ENCODE peak calls at places on chromosomes 11 and 22, in eight cellular contexts. One of them, this sample, is unnamed.

GRCh38 chr11:134562176-134562575 is 150.1 kb upstream of the B3GAT1 start:
- DNase-seq in WERI-Rb-1: no peak
- DNase-seq in PC-3: no peak
- DNase-seq in aorta: no peak
- DNase-seq in left ventricle myocardium inferior: no peak
- DNase-seq in choroid plexus epithelial cell: no peak
- DNase-seq in GM12865: no peak
- DNase-seq in PC-9: no peak
- DNase-seq in this sample: no peak

GRCh38 chr22:42080287-42080686 is 787 bp downstream of the SMDT1 start:
- DNase-seq in WERI-Rb-1: no peak
- DNase-seq in PC-3: peak; percentile 8
- DNase-seq in aorta: no peak
- DNase-seq in left ventricle myocardium inferior: no peak
- DNase-seq in choroid plexus epithelial cell: peak; percentile 63
- DNase-seq in GM12865: peak; percentile 28
- DNase-seq in PC-9: no peak
- DNase-seq in this sample: no peak

GRCh38 chr11:31809543-31809856 is 1.6 kb downstream of the PAX6 start:
- DNase-seq in WERI-Rb-1: no peak
- DNase-seq in PC-3: peak; percentile 10
- DNase-seq in aorta: no peak
- DNase-seq in left ventricle myocardium inferior: no peak
- DNase-seq in choroid plexus epithelial cell: no peak
- DNase-seq in GM12865: no peak
- DNase-seq in PC-9: no peak
- DNase-seq in this sample: no peak

GRCh38 chr11:74090701-74091100 is 80.1 kb downstream of the C2CD3 start:
- DNase-seq in WERI-Rb-1: peak; percentile 10
- DNase-seq in PC-3: peak; percentile 52
- DNase-seq in aorta: no peak
- DNase-seq in left ventricle myocardium inferior: no peak
- DNase-seq in choroid plexus epithelial cell: peak; percentile 73
- DNase-seq in GM12865: peak; percentile 14
- DNase-seq in PC-9: no peak
- DNase-seq in this sample: no peak

GRCh38 chr22:41355895-41356294 is 25.8 kb upstream of the TEF start:
- DNase-seq in WERI-Rb-1: no peak
- DNase-seq in PC-3: no peak
- DNase-seq in aorta: no peak
- DNase-seq in left ventricle myocardium inferior: no peak
- DNase-seq in choroid plexus epithelial cell: no peak
- DNase-seq in GM12865: no peak
- DNase-seq in PC-9: no peak
- DNase-seq in this sample: no peak

GRCh38 chr11:109015283-109015682 is 350.4 kb downstream of the DDX10 start:
- DNase-seq in WERI-Rb-1: no peak
- DNase-seq in PC-3: peak; percentile 91
- DNase-seq in aorta: no peak
- DNase-seq in left ventricle myocardium inferior: no peak
- DNase-seq in choroid plexus epithelial cell: peak; percentile 77
- DNase-seq in GM12865: no peak
- DNase-seq in PC-9: peak; percentile 49
- DNase-seq in this sample: no peak

GRCh38 chr22:36702832-36703210 is 731 bp downstream of the CACNG2 start:
- DNase-seq in WERI-Rb-1: no peak
- DNase-seq in PC-3: no peak
- DNase-seq in aorta: no peak
- DNase-seq in left ventricle myocardium inferior: no peak
- DNase-seq in choroid plexus epithelial cell: no peak
- DNase-seq in GM12865: no peak
- DNase-seq in PC-9: no peak
- DNase-seq in this sample: no peak

GRCh38 chr11:1120532-1121342 is 37.0 kb upstream of the MUC5AC start:
- DNase-seq in WERI-Rb-1: no peak
- DNase-seq in PC-3: no peak
- DNase-seq in aorta: peak; percentile 38
- DNase-seq in left ventricle myocardium inferior: no peak
- DNase-seq in choroid plexus epithelial cell: no peak
- DNase-seq in GM12865: no peak
- DNase-seq in PC-9: no peak
- DNase-seq in this sample: no peak

GRCh38 chr11:85787809-85788805 is 22.8 kb downstream of the SYTL2 start:
- DNase-seq in WERI-Rb-1: no peak
- DNase-seq in PC-3: peak; percentile 93
- DNase-seq in aorta: no peak
- DNase-seq in left ventricle myocardium inferior: no peak
- DNase-seq in choroid plexus epithelial cell: no peak
- DNase-seq in GM12865: no peak
- DNase-seq in PC-9: peak; percentile 99
- DNase-seq in this sample: no peak

GRCh38 chr11:126890561-126890960 is 110.0 kb downstream of the KIRREL3 start:
- DNase-seq in WERI-Rb-1: peak; percentile 16
- DNase-seq in PC-3: no peak
- DNase-seq in aorta: no peak
- DNase-seq in left ventricle myocardium inferior: no peak
- DNase-seq in choroid plexus epithelial cell: no peak
- DNase-seq in GM12865: no peak
- DNase-seq in PC-9: no peak
- DNase-seq in this sample: no peak

GRCh38 chr11:36258730-36259360 is 30.4 kb downstream of the COMMD9 start:
- DNase-seq in WERI-Rb-1: peak; percentile 87
- DNase-seq in PC-3: peak; percentile 74
- DNase-seq in aorta: peak; percentile 70
- DNase-seq in left ventricle myocardium inferior: peak; percentile 32
- DNase-seq in choroid plexus epithelial cell: peak; percentile 91
- DNase-seq in GM12865: peak; percentile 35
- DNase-seq in PC-9: peak; percentile 44
- DNase-seq in this sample: peak; percentile 24

GRCh38 chr11:120398184-120398583 is 62.0 kb downstream of the ARHGEF12 start:
- DNase-seq in WERI-Rb-1: no peak
- DNase-seq in PC-3: no peak
- DNase-seq in aorta: no peak
- DNase-seq in left ventricle myocardium inferior: no peak
- DNase-seq in choroid plexus epithelial cell: peak; percentile 29
- DNase-seq in GM12865: no peak
- DNase-seq in PC-9: no peak
- DNase-seq in this sample: no peak

GRCh38 chr11:64359712-64360402 is 895 bp downstream of the RPS6KA4 start:
- DNase-seq in WERI-Rb-1: no peak
- DNase-seq in PC-3: peak; percentile 25
- DNase-seq in aorta: peak; percentile 64
- DNase-seq in left ventricle myocardium inferior: no peak
- DNase-seq in choroid plexus epithelial cell: no peak
- DNase-seq in GM12865: peak; percentile 54
- DNase-seq in PC-9: no peak
- DNase-seq in this sample: peak; percentile 59

GRCh38 chr11:123159146-123159857 is 35.7 kb downstream of the CLMP start:
- DNase-seq in WERI-Rb-1: no peak
- DNase-seq in PC-3: no peak
- DNase-seq in aorta: peak; percentile 78
- DNase-seq in left ventricle myocardium inferior: no peak
- DNase-seq in choroid plexus epithelial cell: peak; percentile 67
- DNase-seq in GM12865: peak; percentile 42
- DNase-seq in PC-9: no peak
- DNase-seq in this sample: no peak

GRCh38 chr11:125313271-125314222 is 149.0 kb downstream of the PKNOX2 start:
- DNase-seq in WERI-Rb-1: no peak
- DNase-seq in PC-3: no peak
- DNase-seq in aorta: no peak
- DNase-seq in left ventricle myocardium inferior: no peak
- DNase-seq in choroid plexus epithelial cell: no peak
- DNase-seq in GM12865: no peak
- DNase-seq in PC-9: no peak
- DNase-seq in this sample: no peak

GRCh38 chr11:99571094-99571493 is 550.3 kb downstream of the CNTN5 start:
- DNase-seq in WERI-Rb-1: no peak
- DNase-seq in PC-3: no peak
- DNase-seq in aorta: no peak
- DNase-seq in left ventricle myocardium inferior: no peak
- DNase-seq in choroid plexus epithelial cell: no peak
- DNase-seq in GM12865: no peak
- DNase-seq in PC-9: no peak
- DNase-seq in this sample: no peak

GRCh38 chr11:2140411-2141400 is 1.5 kb upstream of the IGF2 start:
- DNase-seq in WERI-Rb-1: no peak
- DNase-seq in PC-3: no peak
- DNase-seq in aorta: no peak
- DNase-seq in left ventricle myocardium inferior: no peak
- DNase-seq in choroid plexus epithelial cell: no peak
- DNase-seq in GM12865: no peak
- DNase-seq in PC-9: no peak
- DNase-seq in this sample: no peak

GRCh38 chr11:28860898-28861297 is 752.7 kb downstream of the METTL15 start:
- DNase-seq in WERI-Rb-1: no peak
- DNase-seq in PC-3: peak; percentile 70
- DNase-seq in aorta: no peak
- DNase-seq in left ventricle myocardium inferior: no peak
- DNase-seq in choroid plexus epithelial cell: peak; percentile 80
- DNase-seq in GM12865: no peak
- DNase-seq in PC-9: no peak
- DNase-seq in this sample: no peak

GRCh38 chr22:50342651-50343540 is at the start of gene PPP6R2:
- DNase-seq in WERI-Rb-1: peak; percentile 71
- DNase-seq in PC-3: peak; percentile 64
- DNase-seq in aorta: peak; percentile 88
- DNase-seq in left ventricle myocardium inferior: peak; percentile 85
- DNase-seq in choroid plexus epithelial cell: peak; percentile 76
- DNase-seq in GM12865: peak; percentile 85
- DNase-seq in PC-9: peak; percentile 62
- DNase-seq in this sample: peak; percentile 80

GRCh38 chr22:45975266-45976161 is 1.4 kb downstream of the WNT7B start:
- DNase-seq in WERI-Rb-1: no peak
- DNase-seq in PC-3: peak; percentile 50
- DNase-seq in aorta: no peak
- DNase-seq in left ventricle myocardium inferior: no peak
- DNase-seq in choroid plexus epithelial cell: no peak
- DNase-seq in GM12865: no peak
- DNase-seq in PC-9: peak; percentile 68
- DNase-seq in this sample: no peak
- H3K4me3 ChIP-seq in WERI-Rb-1: no peak overlapping the region
- H3K4me3 ChIP-seq in PC-3: peak overlapping the region; percentile 87
- H3K4me3 ChIP-seq in aorta: no peak overlapping the region
- H3K4me3 ChIP-seq in left ventricle myocardium inferior: peak overlapping the region; percentile 19
- H3K4me3 ChIP-seq in choroid plexus epithelial cell: no peak overlapping the region
- H3K4me3 ChIP-seq in GM12865: no peak overlapping the region
- H3K4me3 ChIP-seq in PC-9: peak overlapping the region; percentile 99
- H3K4me3 ChIP-seq in this sample: no peak overlapping the region

DNA sequence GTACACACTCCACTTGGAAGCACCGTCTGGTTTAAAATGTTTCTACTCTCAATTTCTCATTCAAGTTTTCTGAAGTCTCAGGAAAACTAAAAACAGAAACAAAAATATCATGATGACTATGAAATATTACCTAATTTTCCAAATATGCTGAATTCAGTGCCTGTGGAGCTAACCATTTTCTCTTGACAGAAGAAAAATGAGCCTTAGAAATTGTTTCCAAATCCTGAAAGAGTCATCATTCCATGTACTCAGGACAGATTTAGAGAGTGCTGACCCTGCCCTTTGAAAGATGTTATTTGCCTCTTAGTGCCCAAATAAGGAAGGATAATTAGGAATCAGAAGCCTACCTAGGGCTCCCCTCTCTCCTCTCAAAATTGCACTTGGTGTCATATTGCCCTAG is 49.0 kb upstream of the TOP3B start:
- DNase-seq in WERI-Rb-1: no peak
- DNase-seq in PC-3: no peak
- DNase-seq in aorta: no peak
- DNase-seq in left ventricle myocardium inferior: no peak
- DNase-seq in choroid plexus epithelial cell: no peak
- DNase-seq in GM12865: no peak
- DNase-seq in PC-9: no peak
- DNase-seq in this sample: no peak
- H3K4me3 ChIP-seq in WERI-Rb-1: no peak overlapping the region
- H3K4me3 ChIP-seq in PC-3: no peak overlapping the region
- H3K4me3 ChIP-seq in aorta: no peak overlapping the region
- H3K4me3 ChIP-seq in left ventricle myocardium inferior: no peak overlapping the region
- H3K4me3 ChIP-seq in choroid plexus epithelial cell: no peak overlapping the region
- H3K4me3 ChIP-seq in GM12865: no peak overlapping the region
- H3K4me3 ChIP-seq in PC-9: no peak overlapping the region
- H3K4me3 ChIP-seq in this sample: no peak overlapping the region

GRCh38 chr22:45212306-45212709 is 28.4 kb downstream of the KIAA0930 start:
- DNase-seq in WERI-Rb-1: peak; percentile 67
- DNase-seq in PC-3: no peak
- DNase-seq in aorta: peak; percentile 94
- DNase-seq in left ventricle myocardium inferior: peak; percentile 80
- DNase-seq in choroid plexus epithelial cell: peak; percentile 67
- DNase-seq in GM12865: no peak
- DNase-seq in PC-9: no peak
- DNase-seq in this sample: no peak
- H3K4me3 ChIP-seq in WERI-Rb-1: peak overlapping the region; percentile 37
- H3K4me3 ChIP-seq in PC-3: no peak overlapping the region
- H3K4me3 ChIP-seq in aorta: peak overlapping the region; percentile 30
- H3K4me3 ChIP-seq in left ventricle myocardium inferior: peak overlapping the region; percentile 61
- H3K4me3 ChIP-seq in choroid plexus epithelial cell: peak overlapping the region; percentile 49
- H3K4me3 ChIP-seq in GM12865: no peak overlapping the region
- H3K4me3 ChIP-seq in PC-9: peak overlapping the region; percentile 24
- H3K4me3 ChIP-seq in this sample: no peak overlapping the region

GRCh38 chr11:128516886-128517285 is 70.5 kb downstream of the ETS1 start:
- DNase-seq in WERI-Rb-1: no peak
- DNase-seq in PC-3: no peak
- DNase-seq in aorta: no peak
- DNase-seq in left ventricle myocardium inferior: no peak
- DNase-seq in choroid plexus epithelial cell: no peak
- DNase-seq in GM12865: no peak
- DNase-seq in PC-9: no peak
- DNase-seq in this sample: no peak

GRCh38 chr11:128517457-128518230 is 69.7 kb downstream of the ETS1 start:
- DNase-seq in WERI-Rb-1: no peak
- DNase-seq in PC-3: peak; percentile 67
- DNase-seq in aorta: no peak
- DNase-seq in left ventricle myocardium inferior: no peak
- DNase-seq in choroid plexus epithelial cell: peak; percentile 79
- DNase-seq in GM12865: no peak
- DNase-seq in PC-9: no peak
- DNase-seq in this sample: no peak

GRCh38 chr11:128515086-128515485 is 72.3 kb downstream of the ETS1 start:
- DNase-seq in WERI-Rb-1: no peak
- DNase-seq in PC-3: no peak
- DNase-seq in aorta: no peak
- DNase-seq in left ventricle myocardium inferior: no peak
- DNase-seq in choroid plexus epithelial cell: no peak
- DNase-seq in GM12865: no peak
- DNase-seq in PC-9: no peak
- DNase-seq in this sample: no peak

GRCh38 chr11:128515766-128516466 is 71.4 kb downstream of the ETS1 start:
- DNase-seq in WERI-Rb-1: no peak
- DNase-seq in PC-3: no peak
- DNase-seq in aorta: no peak
- DNase-seq in left ventricle myocardium inferior: no peak
- DNase-seq in choroid plexus epithelial cell: no peak
- DNase-seq in GM12865: no peak
- DNase-seq in PC-9: no peak
- DNase-seq in this sample: no peak

DNA sequence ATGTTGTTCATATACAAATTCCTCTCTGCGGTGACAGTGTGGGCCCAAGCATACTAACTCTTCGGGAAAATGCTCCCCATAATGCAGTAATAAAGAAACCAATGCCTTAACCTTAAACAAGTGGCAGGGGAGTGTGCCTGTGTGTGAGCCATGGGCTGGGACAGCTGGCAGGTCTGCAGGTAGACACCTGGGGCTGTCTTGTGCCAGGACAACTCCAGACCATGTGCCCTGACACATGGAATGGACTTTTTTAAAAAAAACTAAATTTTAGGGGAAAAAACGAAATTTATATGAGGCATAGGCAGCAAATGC is 70.9 kb downstream of the ETS1 start:
- DNase-seq in WERI-Rb-1: no peak
- DNase-seq in PC-3: no peak
- DNase-seq in aorta: no peak
- DNase-seq in left ventricle myocardium inferior: no peak
- DNase-seq in choroid plexus epithelial cell: no peak
- DNase-seq in GM12865: no peak
- DNase-seq in PC-9: no peak
- DNase-seq in this sample: no peak
- H3K4me3 ChIP-seq in WERI-Rb-1: no peak overlapping the region
- H3K4me3 ChIP-seq in PC-3: peak overlapping the region; percentile 77
- H3K4me3 ChIP-seq in aorta: no peak overlapping the region
- H3K4me3 ChIP-seq in left ventricle myocardium inferior: peak overlapping the region; percentile 81
- H3K4me3 ChIP-seq in choroid plexus epithelial cell: no peak overlapping the region
- H3K4me3 ChIP-seq in GM12865: peak overlapping the region; percentile 93
- H3K4me3 ChIP-seq in PC-9: no peak overlapping the region
- H3K4me3 ChIP-seq in this sample: peak overlapping the region; percentile 72